ENCODE peak calls at places on chromosome 22, in four cellular contexts. K is breast epithelium, V is Panc1, X is HCT116. R is an unnamed sample.

GRCh38 chr22:30610299-30610698 is 3.3 kb downstream of the TCN2 start:
- DNase-seq in K (no peak), V (no peak), X (no peak), R (no peak)

GRCh38 chr22:21984793-21985192 is 2.2 kb upstream of the TOP3B start:
- DNase-seq in K (no peak), V (no peak), X (peak; percentile 19), R (peak; percentile 68)

GRCh38 chr22:49368221-49368975 is 459.3 kb downstream of the BRD1 start:
- DNase-seq in K (peak; percentile 44), V (no peak), X (no peak), R (peak; percentile 54)

GRCh38 chr22:48100685-48101417 is 1338.4 kb downstream of the TBC1D22A start:
- DNase-seq in K (peak; percentile 7), V (no peak), X (no peak), R (no peak)

GRCh38 chr22:47175761-47176359 is 413.4 kb downstream of the TBC1D22A start:
- DNase-seq in K (peak; percentile 47), V (no peak), X (no peak), R (peak; percentile 67)

GRCh38 chr22:17638182-17638431 is 450 bp upstream of the BCL2L13 start:
- DNase-seq in K (no peak), V (no peak), X (no peak), R (peak; percentile 75)

GRCh38 chr22:48931452-48931851 is 896.2 kb downstream of the BRD1 start:
- DNase-seq in K (no peak), V (no peak), X (no peak), R (no peak)

GRCh38 chr22:40567626-40568328 is 68.7 kb downstream of the MRTFA start:
- DNase-seq in K (no peak), V (no peak), X (no peak), R (no peak)

GRCh38 chr22:40855960-40856512 is 403 bp downstream of the ST13 start:
- DNase-seq in K (no peak), V (no peak), X (no peak), R (peak; percentile 90)

GRCh38 chr22:35205956-35206355 is 51.3 kb upstream of the HMGXB4 start:
- DNase-seq in K (no peak), V (no peak), X (no peak), R (no peak)

GRCh38 chr22:35915477-35916013 is 113.1 kb downstream of the RBFOX2 start:
- DNase-seq in K (no peak), V (no peak), X (no peak), R (no peak)

GRCh38 chr22:18070041-18070440 is 7.7 kb upstream of the PEX26 start:
- DNase-seq in K (no peak), V (no peak), X (no peak), R (no peak)

GRCh38 chr22:41364233-41364632 is 17.5 kb upstream of the TEF start:
- DNase-seq in K (no peak), V (no peak), X (no peak), R (no peak)

GRCh38 chr22:23036684-23037428 is 33.5 kb upstream of the GNAZ start:
- DNase-seq in K (no peak), V (no peak), X (no peak), R (no peak)

GRCh38 chr22:30483169-30483568 is 11.4 kb upstream of the SEC14L3 start:
- DNase-seq in K (no peak), V (no peak), X (no peak), R (no peak)

GRCh38 chr22:31089101-31090100 is 8.3 kb downstream of the SMTN start:
- DNase-seq in K (no peak), V (no peak), X (no peak), R (peak; percentile 87)

DNA sequence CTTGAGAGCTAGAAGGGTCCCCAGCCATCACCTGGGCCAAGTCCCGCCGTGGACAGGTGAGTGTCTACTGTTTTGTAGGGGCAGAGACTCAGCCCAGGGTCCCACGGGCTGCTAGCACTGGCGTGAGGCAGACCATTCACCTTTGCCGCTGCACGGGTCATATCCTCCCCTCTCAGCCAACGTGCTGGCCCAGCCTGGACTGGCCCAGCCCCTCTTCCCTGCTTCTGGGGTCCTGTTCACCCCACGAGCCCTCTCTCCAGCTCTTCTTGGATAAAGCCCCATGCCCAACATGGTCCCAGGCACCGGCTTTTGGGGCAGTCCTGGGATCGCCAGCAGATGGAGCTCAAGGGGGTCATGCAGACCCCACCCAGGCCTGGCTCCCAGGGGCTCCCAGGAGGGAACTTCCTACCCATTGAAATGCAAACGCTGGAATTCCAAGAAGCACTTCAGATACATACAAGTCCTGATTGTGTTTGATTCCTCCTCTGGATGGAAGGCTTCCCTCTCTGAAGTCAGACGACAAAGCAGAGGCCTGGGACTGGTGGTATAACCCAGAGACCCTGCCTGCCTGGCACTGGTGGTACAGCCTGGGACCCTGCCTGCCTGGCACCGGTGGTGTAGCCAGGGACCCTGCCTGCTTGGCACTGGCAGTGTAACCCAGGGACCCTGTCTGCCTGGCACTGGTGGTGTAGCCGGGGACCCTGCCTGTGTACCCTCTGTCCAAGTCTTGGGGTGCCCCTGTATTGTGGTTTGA is 8.9 kb upstream of the SEPTIN5 start:
- DNase-seq in K (peak; percentile 47), V (no peak), X (no peak), R (peak; percentile 41)
- H3K4me1 ChIP-seq in K (no peaks in the 10 kb centered on the region), V (no peaks in the 10 kb centered on the region), X (no peaks in the 10 kb centered on the region), R (peaks cover 20% of the 10 kb centered on the region)

GRCh38 chr22:37417737-37418348 is 9.4 kb downstream of the ELFN2 start:
- DNase-seq in K (no peak), V (no peak), X (no peak), R (no peak)

GRCh38 chr22:37415210-37415609 is 12.1 kb downstream of the ELFN2 start:
- DNase-seq in K (no peak), V (no peak), X (no peak), R (no peak)

GRCh38 chr22:37417264-37417663 is 10.0 kb downstream of the ELFN2 start:
- DNase-seq in K (no peak), V (no peak), X (no peak), R (no peak)

GRCh38 chr22:37416389-37416788 is 10.9 kb downstream of the ELFN2 start:
- DNase-seq in K (no peak), V (no peak), X (no peak), R (no peak)

DNA sequence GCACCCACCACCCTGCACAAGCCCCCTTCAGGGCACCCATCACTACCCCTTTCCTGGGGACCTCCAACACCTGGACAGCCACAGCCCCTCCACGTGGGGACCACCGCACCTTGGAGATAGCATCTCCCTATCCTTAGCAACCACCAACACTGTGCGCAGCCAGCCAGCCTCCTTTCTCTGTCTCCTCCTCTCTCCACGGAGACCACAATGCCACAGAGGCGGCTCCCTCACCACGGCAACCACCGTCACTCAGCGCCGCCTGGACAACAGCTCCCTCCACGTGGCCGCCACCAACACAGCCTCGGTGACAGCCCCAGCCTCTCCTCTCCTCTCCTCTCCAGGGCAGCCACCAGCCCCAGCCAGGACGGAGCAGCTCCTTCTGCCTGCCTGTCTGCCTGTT is 10.5 kb downstream of the ELFN2 start:
- DNase-seq in K (no peak), V (no peak), X (no peak), R (no peak)
- TF ChIP-seq POLR2AphosphoS5 in K (no peak), V (no peak), X (no peak), R (no peak)

GRCh38 chr22:28429711-28430110 is 249.9 kb downstream of the TTC28 start:
- DNase-seq in K (no peak), V (no peak), X (no peak), R (no peak)
- H3K4me1 ChIP-seq in K (no peaks in the 10 kb centered on the region), V (no peaks in the 10 kb centered on the region), X (no peaks in the 10 kb centered on the region), R (no peaks in the 10 kb centered on the region)

GRCh38 chr22:44033689-44034088 is 9.6 kb downstream of the PARVB start:
- DNase-seq in K (no peak), V (no peak), X (no peak), R (no peak)

GRCh38 chr22:44033287-44033686 is 9.2 kb downstream of the PARVB start:
- DNase-seq in K (no peak), V (no peak), X (no peak), R (no peak)

GRCh38 chr22:44039566-44040171 is 15.6 kb downstream of the PARVB start:
- DNase-seq in K (no peak), V (no peak), X (no peak), R (no peak)

GRCh38 chr22:44042822-44043221 is 18.7 kb downstream of the PARVB start:
- DNase-seq in K (no peak), V (no peak), X (no peak), R (no peak)

DNA sequence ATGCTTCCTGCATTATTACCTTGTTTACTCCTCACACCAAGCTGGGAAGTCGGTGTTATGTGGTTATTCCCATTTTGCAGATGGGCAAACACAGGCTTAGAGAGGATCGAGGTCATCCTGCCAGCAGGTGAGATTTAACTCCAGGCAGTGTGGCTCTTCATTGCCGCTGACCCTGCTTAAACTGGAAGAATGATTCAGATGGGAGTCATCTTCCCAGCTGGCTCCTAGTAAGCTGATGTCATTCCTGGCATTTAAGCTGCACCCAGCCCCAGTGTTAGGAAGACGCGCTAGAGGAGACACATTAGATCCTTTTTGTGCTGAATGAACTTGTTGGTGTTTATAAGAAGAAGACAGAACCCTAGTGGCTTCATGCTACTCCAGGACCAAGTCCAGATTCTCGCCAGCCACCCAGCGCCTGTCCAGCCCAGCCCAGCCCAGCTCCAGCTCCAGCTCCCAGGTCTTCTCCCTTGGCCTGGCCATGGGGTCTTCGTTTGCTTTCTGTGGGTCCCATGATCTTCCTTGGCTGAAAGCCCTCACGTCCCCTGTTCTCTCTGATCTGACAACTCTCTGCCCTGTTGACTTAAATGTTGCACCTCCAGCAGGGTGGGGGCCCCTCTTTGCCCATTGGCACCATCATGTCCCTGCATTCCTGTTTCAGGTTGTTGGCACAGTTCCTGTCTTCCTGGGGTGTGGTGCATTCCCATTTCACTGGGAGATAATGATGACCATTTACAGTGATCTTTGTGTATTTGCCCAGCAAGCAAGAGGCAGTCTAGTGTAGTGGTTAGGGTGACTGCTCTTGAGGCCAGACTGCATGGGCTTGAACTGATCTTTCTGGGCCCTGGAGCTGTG is 13.6 kb downstream of the PARVB start:
- DNase-seq in K (no peak), V (peak; percentile 84), X (peak; percentile 69), R (no peak)
- TF ChIP-seq POLR2AphosphoS5 in K (no peak), V (no peak), X (peak; percentile 52), R (no peak)

GRCh38 chr22:39414886-39415285 is 15.3 kb downstream of the TAB1 start:
- DNase-seq in K (no peak), V (no peak), X (no peak), R (peak; percentile 47)
- H3K4me1 ChIP-seq in K (no peaks in the 10 kb centered on the region), V (no peaks in the 10 kb centered on the region), X (no peaks in the 10 kb centered on the region), R (peaks cover 20% of the 10 kb centered on the region)

GRCh38 chr22:45529966-45530575 is 27.4 kb downstream of the FBLN1 start:
- DNase-seq in K (no peak), V (no peak), X (no peak), R (no peak)
- TF ChIP-seq POLR2AphosphoS5 in K (no peak), V (no peak), X (no peak), R (no peak)

GRCh38 chr22:20116376-20116950 is 559 bp downstream of the RANBP1 start:
- DNase-seq in K (no peak), V (no peak), X (no peak), R (peak; percentile 89)
- H3K4me1 ChIP-seq in K (peaks cover 5% of the 10 kb centered on the region), V (peaks cover 19% of the 10 kb centered on the region), X (peaks cover 12% of the 10 kb centered on the region), R (peaks cover 61% of the 10 kb centered on the region)

GRCh38 chr22:50422046-50422445 is 52.8 kb downstream of the SBF1 start:
- DNase-seq in K (no peak), V (no peak), X (no peak), R (no peak)
- TF ChIP-seq POLR2AphosphoS5 in K (no peak), V (no peak), X (no peak), R (peak; percentile 14)

R was measured in spleen.